ENCODE peak calls at places on chromosomes 7 and 10, in four cellular contexts. One of them, this sample, is unnamed.

GRCh38 chr10:21030096-21030495 is 133.0 kb upstream of the NEBL start:
- DNase-seq in nephron progenitor cell: no peak
- DNase-seq in cardiac fibroblast: peak
- DNase-seq in GM12865: no peak
- DNase-seq in this sample: no peak

GRCh38 chr7:132437730-132438129 is 138.5 kb downstream of the PLXNA4 start:
- DNase-seq in nephron progenitor cell: no peak
- DNase-seq in cardiac fibroblast: no peak
- DNase-seq in GM12865: no peak
- DNase-seq in this sample: no peak

GRCh38 chr7:67413670-67414069 is 417.0 kb downstream of the TYW1 start:
- DNase-seq in nephron progenitor cell: no peak
- DNase-seq in cardiac fibroblast: no peak
- DNase-seq in GM12865: no peak
- DNase-seq in this sample: no peak

GRCh38 chr10:74738052-74738451 is 88.3 kb upstream of the KAT6B start:
- DNase-seq in nephron progenitor cell: no peak
- DNase-seq in cardiac fibroblast: peak
- DNase-seq in GM12865: peak
- DNase-seq in this sample: no peak

GRCh38 chr7:901388-902154 is 25.2 kb downstream of the GET4 start:
- DNase-seq in nephron progenitor cell: peak
- DNase-seq in cardiac fibroblast: peak
- DNase-seq in GM12865: peak
- DNase-seq in this sample: peak

GRCh38 chr7:1397491-1398327 is 61.6 kb downstream of the MICALL2 start:
- DNase-seq in nephron progenitor cell: no peak
- DNase-seq in cardiac fibroblast: peak
- DNase-seq in GM12865: no peak
- DNase-seq in this sample: no peak

GRCh38 chr7:14821757-14822480 is 80.6 kb downstream of the DGKB start:
- DNase-seq in nephron progenitor cell: no peak
- DNase-seq in cardiac fibroblast: peak
- DNase-seq in GM12865: no peak
- DNase-seq in this sample: peak

GRCh38 chr7:85090138-85090537 is 96.7 kb downstream of the SEMA3D start:
- DNase-seq in nephron progenitor cell: no peak
- DNase-seq in cardiac fibroblast: no peak
- DNase-seq in GM12865: no peak
- DNase-seq in this sample: no peak

GRCh38 chr7:121384159-121384745 is 11.9 kb downstream of the FAM3C start:
- DNase-seq in nephron progenitor cell: no peak
- DNase-seq in cardiac fibroblast: no peak
- DNase-seq in GM12865: no peak
- DNase-seq in this sample: no peak

GRCh38 chr10:82294874-82295378 is 419.9 kb downstream of the NRG3 start:
- DNase-seq in nephron progenitor cell: no peak
- DNase-seq in cardiac fibroblast: peak
- DNase-seq in GM12865: no peak
- DNase-seq in this sample: no peak

GRCh38 chr7:33457041-33457440 is 327.7 kb downstream of the BBS9 start:
- DNase-seq in nephron progenitor cell: no peak
- DNase-seq in cardiac fibroblast: no peak
- DNase-seq in GM12865: no peak
- DNase-seq in this sample: no peak

GRCh38 chr7:111839261-111839660 is 277.0 kb upstream of the IMMP2L start:
- DNase-seq in nephron progenitor cell: no peak
- DNase-seq in cardiac fibroblast: no peak
- DNase-seq in GM12865: no peak
- DNase-seq in this sample: no peak

GRCh38 chr7:36088966-36089365 is 64.1 kb upstream of the EEPD1 start:
- DNase-seq in nephron progenitor cell: no peak
- DNase-seq in cardiac fibroblast: no peak
- DNase-seq in GM12865: no peak
- DNase-seq in this sample: no peak

GRCh38 chr10:103727546-103727963 is 127.8 kb downstream of the SH3PXD2A start:
- DNase-seq in nephron progenitor cell: no peak
- DNase-seq in cardiac fibroblast: no peak
- DNase-seq in GM12865: no peak
- DNase-seq in this sample: no peak

GRCh38 chr10:128512767-128513166 is 386.5 kb upstream of the MKI67 start:
- DNase-seq in nephron progenitor cell: no peak
- DNase-seq in cardiac fibroblast: no peak
- DNase-seq in GM12865: no peak
- DNase-seq in this sample: no peak

GRCh38 chr10:17783751-17784150 is 25.4 kb upstream of the MRC1 start:
- DNase-seq in nephron progenitor cell: no peak
- DNase-seq in cardiac fibroblast: peak
- DNase-seq in GM12865: no peak
- DNase-seq in this sample: no peak

GRCh38 chr10:31961675-31962074 is 33.0 kb upstream of the ARHGAP12 start:
- DNase-seq in nephron progenitor cell: no peak
- DNase-seq in cardiac fibroblast: peak
- DNase-seq in GM12865: peak
- DNase-seq in this sample: peak

GRCh38 chr10:100315603-100316002 is 14.4 kb downstream of the PKD2L1 start:
- DNase-seq in nephron progenitor cell: no peak
- DNase-seq in cardiac fibroblast: no peak
- DNase-seq in GM12865: no peak
- DNase-seq in this sample: no peak

GRCh38 chr7:37982423-37982822 is 62.0 kb downstream of the EPDR1 start:
- DNase-seq in nephron progenitor cell: no peak
- DNase-seq in cardiac fibroblast: peak
- DNase-seq in GM12865: no peak
- DNase-seq in this sample: no peak

GRCh38 chr7:143271240-143271639 is 8.0 kb downstream of the GSTK1 start:
- DNase-seq in nephron progenitor cell: no peak
- DNase-seq in cardiac fibroblast: no peak
- DNase-seq in GM12865: no peak
- DNase-seq in this sample: no peak

GRCh38 chr7:99031496-99031895 is 112.4 kb downstream of the SMURF1 start:
- DNase-seq in nephron progenitor cell: no peak
- DNase-seq in cardiac fibroblast: no peak
- DNase-seq in GM12865: no peak
- DNase-seq in this sample: no peak

GRCh38 chr10:72292223-72292691 is 18.5 kb downstream of the DDIT4 start:
- DNase-seq in nephron progenitor cell: no peak
- DNase-seq in cardiac fibroblast: peak
- DNase-seq in GM12865: peak
- DNase-seq in this sample: no peak

GRCh38 chr7:90597527-90597871 is 1.4 kb downstream of the CDK14 start:
- DNase-seq in nephron progenitor cell: no peak
- DNase-seq in cardiac fibroblast: no peak
- DNase-seq in GM12865: no peak
- DNase-seq in this sample: no peak

GRCh38 chr10:29841724-29842649 is 207.2 kb upstream of the SVIL start:
- DNase-seq in nephron progenitor cell: peak
- DNase-seq in cardiac fibroblast: no peak
- DNase-seq in GM12865: no peak
- DNase-seq in this sample: no peak

GRCh38 chr10:7515549-7515948 is 104.7 kb upstream of the SFMBT2 start:
- DNase-seq in nephron progenitor cell: no peak
- DNase-seq in cardiac fibroblast: no peak
- DNase-seq in GM12865: no peak
- DNase-seq in this sample: no peak

GRCh38 chr10:132700168-132701098 is 85.5 kb downstream of the NKX6-2 start:
- DNase-seq in nephron progenitor cell: no peak
- DNase-seq in cardiac fibroblast: peak
- DNase-seq in GM12865: no peak
- DNase-seq in this sample: no peak

GRCh38 chr10:74669210-74669609 is 157.2 kb upstream of the KAT6B start:
- DNase-seq in nephron progenitor cell: no peak
- DNase-seq in cardiac fibroblast: no peak
- DNase-seq in GM12865: no peak
- DNase-seq in this sample: peak

GRCh38 chr10:4595920-4596319 is 230.1 kb upstream of the AKR1E2 start:
- DNase-seq in nephron progenitor cell: no peak
- DNase-seq in cardiac fibroblast: peak
- DNase-seq in GM12865: no peak
- DNase-seq in this sample: no peak

GRCh38 chr7:27173412-27174076 is 576 bp downstream of the HOXA10 start:
- DNase-seq in nephron progenitor cell: peak
- DNase-seq in cardiac fibroblast: no peak
- DNase-seq in GM12865: no peak
- DNase-seq in this sample: no peak

GRCh38 chr7:12637819-12638592 is 49.4 kb upstream of the ARL4A start:
- DNase-seq in nephron progenitor cell: no peak
- DNase-seq in cardiac fibroblast: no peak
- DNase-seq in GM12865: peak
- DNase-seq in this sample: no peak

GRCh38 chr10:74021248-74022055 is 23.5 kb downstream of the VCL start:
- DNase-seq in nephron progenitor cell: no peak
- DNase-seq in cardiac fibroblast: peak
- DNase-seq in GM12865: no peak
- DNase-seq in this sample: no peak

GRCh38 chr10:22931948-22932347 is 4.1 kb downstream of the ARMC3 start:
- DNase-seq in nephron progenitor cell: no peak
- DNase-seq in cardiac fibroblast: peak
- DNase-seq in GM12865: peak
- DNase-seq in this sample: no peak

GRCh38 chr10:90136731-90137316 is 435.4 kb downstream of the KIF20B start:
- DNase-seq in nephron progenitor cell: peak
- DNase-seq in cardiac fibroblast: peak
- DNase-seq in GM12865: peak
- DNase-seq in this sample: no peak

GRCh38 chr7:22564511-22565045 is 64.6 kb upstream of the STEAP1B start:
- DNase-seq in nephron progenitor cell: no peak
- DNase-seq in cardiac fibroblast: peak
- DNase-seq in GM12865: no peak
- DNase-seq in this sample: peak

GRCh38 chr10:43393606-43394360 is 15.2 kb downstream of the HNRNPF start:
- DNase-seq in nephron progenitor cell: no peak
- DNase-seq in cardiac fibroblast: no peak
- DNase-seq in GM12865: no peak
- DNase-seq in this sample: no peak
- TF ChIP-seq CTCF in nephron progenitor cell: no peak
- TF ChIP-seq CTCF in cardiac fibroblast: no peak
- TF ChIP-seq CTCF in GM12865: no peak
- TF ChIP-seq CTCF in this sample: no peak

DNA sequence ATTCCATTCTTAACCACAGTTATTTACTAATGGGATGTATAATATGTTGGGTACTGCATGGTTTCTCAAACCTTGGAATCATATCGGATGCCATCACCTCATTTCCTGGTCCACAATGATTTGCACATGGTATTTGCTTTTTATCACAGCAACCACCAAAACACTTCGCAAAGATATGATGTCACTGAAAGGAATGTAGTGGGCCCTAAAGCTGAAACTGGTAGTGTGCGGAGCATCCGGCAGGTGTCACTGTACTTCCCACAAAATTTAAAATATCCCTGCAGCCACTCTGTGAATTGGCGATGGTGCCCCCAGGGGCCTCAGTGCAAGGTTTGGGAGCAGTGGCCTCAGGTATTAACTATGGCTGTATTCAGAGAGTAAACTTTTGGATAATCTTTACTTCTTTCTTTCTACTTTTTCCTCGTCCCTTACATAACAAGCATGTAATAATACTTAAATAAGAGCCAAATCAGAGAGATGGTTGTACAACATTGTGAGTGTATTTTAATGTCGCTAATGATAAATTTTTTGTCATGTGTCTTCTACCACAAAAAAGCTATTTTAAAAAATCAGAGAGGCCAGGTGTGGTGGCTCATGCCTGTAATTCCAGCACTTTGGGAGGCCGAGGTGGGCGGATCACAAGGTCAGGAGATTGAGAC is 66.2 kb downstream of the FAM241B start:
- DNase-seq in nephron progenitor cell: peak
- DNase-seq in cardiac fibroblast: peak
- DNase-seq in GM12865: no peak
- DNase-seq in this sample: peak
- TF ChIP-seq CTCF in nephron progenitor cell: peak
- TF ChIP-seq CTCF in cardiac fibroblast: peak
- TF ChIP-seq CTCF in GM12865: no peak
- TF ChIP-seq CTCF in this sample: peak

DNA sequence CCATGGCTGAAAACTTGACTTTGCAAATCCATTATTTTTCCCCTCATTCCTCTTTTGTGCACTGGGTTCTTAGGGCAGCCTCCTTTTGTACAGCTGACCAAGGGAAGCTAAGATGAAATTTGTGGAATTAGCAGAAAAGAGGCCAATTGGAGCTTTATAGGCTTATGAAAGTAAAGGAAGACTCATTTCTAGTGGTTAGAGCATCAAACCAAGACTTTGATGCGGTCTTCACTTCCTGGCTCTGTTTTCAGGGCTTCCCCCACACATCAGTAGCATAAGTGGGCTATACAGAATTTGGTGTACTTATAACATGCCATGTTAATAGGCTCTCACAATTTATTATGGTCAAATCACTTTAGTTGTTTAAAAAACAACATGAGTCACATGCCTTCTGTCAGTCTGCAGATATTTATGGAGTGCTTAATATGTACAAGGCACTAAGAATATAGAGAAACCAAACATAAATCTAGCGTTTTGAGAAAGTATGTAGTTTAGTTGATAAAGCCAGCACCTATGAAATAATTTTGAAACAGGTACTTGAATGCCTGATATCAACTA is 5.7 kb downstream of the AUTS2 start:
- DNase-seq in nephron progenitor cell: no peak
- DNase-seq in cardiac fibroblast: no peak
- DNase-seq in GM12865: peak
- DNase-seq in this sample: no peak
- TF ChIP-seq CTCF in nephron progenitor cell: no peak
- TF ChIP-seq CTCF in cardiac fibroblast: no peak
- TF ChIP-seq CTCF in GM12865: no peak
- TF ChIP-seq CTCF in this sample: no peak

GRCh38 chr10:24007359-24007758 is 201.6 kb upstream of the KIAA1217 start:
- DNase-seq in nephron progenitor cell: no peak
- DNase-seq in cardiac fibroblast: no peak
- DNase-seq in GM12865: no peak
- DNase-seq in this sample: no peak

GRCh38 chr10:24008164-24009066 is 200.5 kb upstream of the KIAA1217 start:
- DNase-seq in nephron progenitor cell: peak
- DNase-seq in cardiac fibroblast: peak
- DNase-seq in GM12865: no peak
- DNase-seq in this sample: peak

GRCh38 chr10:24009115-24009514 is 199.8 kb upstream of the KIAA1217 start:
- DNase-seq in nephron progenitor cell: no peak
- DNase-seq in cardiac fibroblast: no peak
- DNase-seq in GM12865: no peak
- DNase-seq in this sample: no peak

GRCh38 chr10:24012249-24012803 is 196.6 kb upstream of the KIAA1217 start:
- DNase-seq in nephron progenitor cell: no peak
- DNase-seq in cardiac fibroblast: no peak
- DNase-seq in GM12865: no peak
- DNase-seq in this sample: no peak

DNA sequence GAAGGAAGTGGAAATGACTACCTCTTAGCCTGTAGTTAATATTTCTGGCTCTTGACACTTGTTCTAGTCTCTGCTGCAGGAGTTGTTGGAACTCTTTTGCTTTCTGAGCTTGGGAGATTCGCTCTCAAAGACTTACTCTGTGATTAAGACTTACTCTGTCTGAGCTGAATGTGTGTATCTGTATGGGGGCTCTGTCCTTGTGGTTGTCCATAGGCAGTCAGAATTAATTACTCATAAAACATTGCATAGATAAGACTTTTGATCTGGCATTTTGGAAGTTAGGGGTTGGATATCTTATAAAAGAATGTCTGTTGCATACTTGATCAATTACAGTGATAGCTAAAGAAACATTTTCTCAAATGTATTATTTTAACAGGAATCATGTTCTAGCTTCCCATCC is 199.2 kb upstream of the KIAA1217 start:
- DNase-seq in nephron progenitor cell: no peak
- DNase-seq in cardiac fibroblast: no peak
- DNase-seq in GM12865: no peak
- DNase-seq in this sample: no peak
- TF ChIP-seq CTCF in nephron progenitor cell: no peak
- TF ChIP-seq CTCF in cardiac fibroblast: no peak
- TF ChIP-seq CTCF in GM12865: no peak
- TF ChIP-seq CTCF in this sample: no peak

This sample was measured in BJ.